ENCODE peak calls at places on chromosomes 16 and 17, in nine cellular contexts. E, W, O, V, C, K, M, N and P are unnamed samples.

GRCh38 chr16:48235556-48236136 is 8.5 kb upstream of the LONP2 start:
- DNase-seq in E (no peak), W (no peak), O (no peak), V (no peak), C (no peak), K (no peak), M (peak; percentile 18), N (no peak), P (no peak)

GRCh38 chr16:67233596-67233995 is 6.7 kb downstream of the TMEM208 start:
- DNase-seq in E (no peak), W (peak; percentile 32), O (no peak), V (no peak), C (no peak), K (no peak), M (no peak), N (no peak), P (no peak)

GRCh38 chr16:87762620-87763019 is 3.2 kb downstream of the KLHDC4 start:
- DNase-seq in E (no peak), W (no peak), O (no peak), V (no peak), C (no peak), K (no peak), M (no peak), N (no peak), P (no peak)

GRCh38 chr16:80319181-80319580 is 221.6 kb upstream of the DYNLRB2 start:
- DNase-seq in E (no peak), W (no peak), O (no peak), V (no peak), C (no peak), K (no peak), M (peak; percentile 25), N (no peak), P (no peak)

GRCh38 chr17:77153487-77153886 is 12.7 kb downstream of the SEC14L1 start:
- DNase-seq in E (no peak), W (no peak), O (no peak), V (no peak), C (no peak), K (no peak), M (no peak), N (no peak), P (no peak)

GRCh38 chr16:88927010-88927409 is 50.0 kb downstream of the CBFA2T3 start:
- DNase-seq in E (no peak), W (no peak), O (peak; percentile 77), V (no peak), C (no peak), K (no peak), M (no peak), N (no peak), P (no peak)

GRCh38 chr16:85943702-85944101 is 44.7 kb downstream of the IRF8 start:
- DNase-seq in E (no peak), W (no peak), O (no peak), V (no peak), C (no peak), K (no peak), M (no peak), N (no peak), P (no peak)

GRCh38 chr17:63988741-63989621 is 9.2 kb upstream of the PRR29 start:
- DNase-seq in E (no peak), W (no peak), O (no peak), V (no peak), C (no peak), K (no peak), M (no peak), N (no peak), P (peak; percentile 42)

GRCh38 chr17:82889496-82890338 is 49.9 kb upstream of the ZNF750 start:
- DNase-seq in E (no peak), W (no peak), O (peak; percentile 89), V (no peak), C (no peak), K (no peak), M (peak; percentile 90), N (no peak), P (no peak)

GRCh38 chr17:82816358-82816757 is 23.5 kb downstream of the ZNF750 start:
- DNase-seq in E (no peak), W (no peak), O (no peak), V (peak; percentile 32), C (no peak), K (no peak), M (no peak), N (no peak), P (peak; percentile 17)

GRCh38 chr16:57999971-58000705 is at the start of gene ZNF319:
- DNase-seq in E (no peak), W (no peak), O (no peak), V (no peak), C (no peak), K (no peak), M (no peak), N (no peak), P (peak; percentile 56)

GRCh38 chr17:82127704-82128103 is 29.7 kb upstream of the FASN start:
- DNase-seq in E (no peak), W (no peak), O (no peak), V (no peak), C (no peak), K (no peak), M (no peak), N (no peak), P (no peak)

GRCh38 chr17:68310141-68310540 is 18.8 kb downstream of the ARSG start:
- DNase-seq in E (no peak), W (no peak), O (no peak), V (no peak), C (no peak), K (no peak), M (no peak), N (no peak), P (no peak)

GRCh38 chr16:74724820-74725549 is 24.3 kb upstream of the MLKL start:
- DNase-seq in E (no peak), W (no peak), O (no peak), V (peak; percentile 48), C (no peak), K (no peak), M (no peak), N (no peak), P (peak; percentile 42)

GRCh38 chr16:57166951-57167350 is 18.9 kb downstream of the PSME3IP1 start:
- DNase-seq in E (no peak), W (no peak), O (no peak), V (peak; percentile 86), C (no peak), K (no peak), M (no peak), N (no peak), P (peak; percentile 72)

GRCh38 chr16:67814567-67814966 is 7.9 kb downstream of the TSNAXIP1 start:
- DNase-seq in E (no peak), W (no peak), O (no peak), V (no peak), C (no peak), K (no peak), M (no peak), N (no peak), P (no peak)

GRCh38 chr16:66728804-66729203 is 22.6 kb downstream of the DYNC1LI2 start:
- DNase-seq in E (no peak), W (no peak), O (no peak), V (no peak), C (no peak), K (no peak), M (no peak), N (no peak), P (no peak)

GRCh38 chr16:7372095-7372494 is 39.5 kb downstream of the RBFOX1 start:
- DNase-seq in E (no peak), W (no peak), O (no peak), V (no peak), C (no peak), K (no peak), M (no peak), N (no peak), P (no peak)

GRCh38 chr17:14859521-14859920 is 405.6 kb downstream of the PMP22 start:
- DNase-seq in E (no peak), W (no peak), O (no peak), V (no peak), C (no peak), K (no peak), M (no peak), N (no peak), P (peak; percentile 19)

GRCh38 chr16:15924996-15925395 is 24.4 kb upstream of the ABCC1 start:
- DNase-seq in E (no peak), W (no peak), O (no peak), V (no peak), C (no peak), K (no peak), M (no peak), N (no peak), P (no peak)

GRCh38 chr17:13735444-13735843 is 133.7 kb upstream of the HS3ST3A1 start:
- DNase-seq in E (no peak), W (no peak), O (no peak), V (no peak), C (no peak), K (no peak), M (no peak), N (no peak), P (peak; percentile 30)
- H3K4me3 ChIP-seq in E (no peak overlapping the region), W (no peak overlapping the region), O (no peak overlapping the region), V (no peak overlapping the region), C (no peak overlapping the region), K (no peak overlapping the region), M (no peak overlapping the region), N (no peak overlapping the region), P (no peak overlapping the region)

DNA sequence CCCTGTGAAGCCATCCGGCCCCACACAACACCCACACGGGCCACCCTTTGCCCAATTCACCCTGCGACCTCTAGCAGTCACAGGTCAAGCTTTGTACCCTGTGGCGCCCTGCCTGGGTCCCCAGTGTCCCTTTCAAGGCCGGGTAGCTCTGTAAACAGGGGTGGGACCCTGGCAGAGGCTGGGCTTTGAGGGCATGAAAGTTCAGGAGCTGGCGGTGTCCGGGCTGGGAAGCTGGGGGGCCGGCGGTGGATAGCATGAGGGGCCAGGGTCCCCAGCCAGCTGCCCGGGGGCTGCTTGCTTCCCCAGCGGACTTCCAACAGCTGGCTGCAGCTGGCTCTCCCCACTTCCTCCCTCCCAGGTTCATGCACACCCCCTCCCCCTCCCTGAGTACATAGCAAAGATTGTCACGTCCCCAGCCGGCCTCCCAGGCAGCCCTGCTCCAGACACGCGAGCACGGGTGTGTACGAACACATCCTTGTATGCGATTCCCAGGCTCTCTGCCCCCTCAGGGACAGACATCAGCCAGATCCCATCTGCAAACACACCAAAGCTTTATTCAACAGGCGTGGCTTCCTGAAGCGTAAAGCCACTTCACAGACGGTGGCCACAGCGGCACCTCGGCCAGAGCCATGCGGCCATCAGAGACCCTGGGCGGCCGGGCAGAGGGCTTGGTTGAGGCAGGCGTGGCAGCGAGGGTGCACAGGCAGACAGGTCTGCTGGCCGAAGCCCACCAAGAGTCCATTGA is 8.2 kb downstream of the NTHL1 start:
- DNase-seq in E (no peak), W (peak; percentile 90), O (peak; percentile 31), V (peak; percentile 62), C (no peak), K (peak; percentile 90), M (peak; percentile 35), N (peak; percentile 80), P (peak; percentile 77)
- H3K4me3 ChIP-seq in E (no peak overlapping the region), W (no peak overlapping the region), O (no peak overlapping the region), V (no peak overlapping the region), C (no peak overlapping the region), K (no peak overlapping the region), M (no peak overlapping the region), N (no peak overlapping the region), P (no peak overlapping the region)

GRCh38 chr17:79798296-79799173 is 1.7 kb upstream of the CBX8 start:
- DNase-seq in E (no peak), W (no peak), O (peak; percentile 25), V (peak; percentile 69), C (no peak), K (no peak), M (peak; percentile 63), N (no peak), P (no peak)
- H3K4me3 ChIP-seq in E (peak overlapping the region; percentile 58), W (peak overlapping the region; percentile 68), O (no peak overlapping the region), V (peak overlapping the region; percentile 9), C (peak overlapping the region; percentile 40), K (peak overlapping the region; percentile 53), M (peak overlapping the region; percentile 53), N (peak overlapping the region; percentile 76), P (peak overlapping the region; percentile 46)

GRCh38 chr17:31488264-31488981 is 96.9 kb downstream of the RAB11FIP4 start:
- DNase-seq in E (no peak), W (peak; percentile 29), O (peak; percentile 18), V (no peak), C (no peak), K (no peak), M (peak; percentile 52), N (no peak), P (no peak)
- H3K4me3 ChIP-seq in E (peak overlapping the region; percentile 49), W (peak overlapping the region; percentile 43), O (peak overlapping the region; percentile 99), V (peak overlapping the region; percentile 35), C (peak overlapping the region; percentile 58), K (peak overlapping the region; percentile 45), M (peak overlapping the region; percentile 84), N (peak overlapping the region; percentile 40), P (peak overlapping the region; percentile 52)